ENCODE peak calls at places on chromosomes 16 and 17, in nine cellular contexts. A is T47D; P is C1 segment of cervical spinal cord; U is activated CD4-positive, alpha-beta memory T cell treated with anti-CD3 and anti-CD28 coated beads, Interleukin-2, amount 10 ng/mL, durations not matched to agents 7 days and 5 days; J is nucleus accumbens; Z is lung; N is GM19239; C is T follicular helper cell; M is A673. S is an unnamed sample.

GRCh38 chr17:19867094-19867653 is 562 bp downstream of the ULK2 start:
- DNase-seq in N (peak), A (peak), Z (no peak), J (peak), P (peak), C (peak), M (peak), U (peak), S (peak)

GRCh38 chr16:3413730-3414379 is 12.8 kb downstream of the ZNF174 start:
- DNase-seq in J (no peak), P (no peak), Z (no peak), M (no peak), C (no peak), N (no peak), U (no peak), A (no peak), S (no peak)

GRCh38 chr16:383326-384020 is 1.7 kb upstream of the PGAP6 start:
- DNase-seq in A (peak), J (no peak), U (peak), C (peak), M (no peak), N (no peak), Z (no peak), P (no peak), S (no peak)

GRCh38 chr17:82249896-82250581 is 21.2 kb downstream of the SLC16A3 start:
- DNase-seq in P (no peak), J (no peak), N (no peak), M (no peak), C (no peak), U (no peak), A (no peak), Z (no peak), S (no peak)

GRCh38 chr16:14181371-14182050 is 110.4 kb downstream of the MRTFB start:
- DNase-seq in N (no peak), P (no peak), J (no peak), C (no peak), A (no peak), U (no peak), M (peak), Z (no peak), S (no peak)

GRCh38 chr17:596763-597644 is 117.6 kb downstream of the VPS53 start:
- DNase-seq in A (peak), M (peak), N (no peak), Z (no peak), P (no peak), C (no peak), J (no peak), U (no peak), S (no peak)

GRCh38 chr17:48576479-48577309 is 1.5 kb downstream of the HOXB4 start:
- DNase-seq in U (no peak), P (no peak), A (peak), N (no peak), J (no peak), C (no peak), M (peak), Z (no peak), S (no peak)

GRCh38 chr16:11342021-11342855 is 3.0 kb upstream of the RMI2 start:
- DNase-seq in A (no peak), P (no peak), Z (no peak), J (no peak), M (no peak), N (no peak), U (no peak), C (no peak), S (no peak)

GRCh38 chr17:38460716-38461650 is 32.7 kb downstream of the ARHGAP23 start:
- DNase-seq in C (no peak), N (no peak), U (no peak), M (no peak), P (no peak), J (no peak), A (no peak), Z (no peak), S (no peak)

GRCh38 chr16:30602595-30603277 is 7.5 kb downstream of the ZNF689 start:
- DNase-seq in P (no peak), C (no peak), M (peak), J (no peak), N (no peak), U (no peak), A (no peak), Z (no peak), S (no peak)

GRCh38 chr16:79972053-79972704 is 371.6 kb upstream of the MAF start:
- DNase-seq in J (no peak), M (no peak), A (no peak), U (no peak), P (no peak), C (no peak), N (no peak), Z (no peak), S (no peak)

GRCh38 chr16:24635900-24636610 is 93.4 kb upstream of the TNRC6A start:
- DNase-seq in A (peak), U (no peak), P (no peak), Z (peak), J (no peak), C (no peak), M (peak), N (no peak), S (no peak)

GRCh38 chr16:84922351-84923135 is 88.8 kb downstream of the ZDHHC7 start:
- DNase-seq in C (no peak), N (no peak), P (peak), M (no peak), U (no peak), A (no peak), J (peak), Z (peak), S (peak)

GRCh38 chr17:7336240-7337175 is at the start of gene ACAP1:
- DNase-seq in Z (no peak), P (no peak), M (no peak), N (peak), U (peak), A (no peak), C (peak), J (no peak), S (no peak)

GRCh38 chr17:2414665-2415064 is 13.8 kb upstream of the MNT start:
- DNase-seq in P (no peak), U (no peak), Z (no peak), J (no peak), C (no peak), N (no peak), M (no peak), A (no peak), S (no peak)

GRCh38 chr16:82011199-82011641 is at the start of gene SDR42E1:
- DNase-seq in P (no peak), M (no peak), U (peak), Z (peak), J (no peak), A (no peak), C (peak), N (peak), S (no peak)

GRCh38 chr17:34369196-34369500 is 6.1 kb upstream of the CCL1 start:
- DNase-seq in N (no peak), C (no peak), Z (no peak), J (no peak), U (no peak), A (no peak), P (no peak), M (no peak), S (no peak)

GRCh38 chr16:74448990-74449389 is 27.7 kb upstream of the CLEC18B start:
- DNase-seq in U (no peak), M (peak), N (no peak), Z (peak), A (no peak), P (no peak), C (no peak), J (no peak), S (no peak)

GRCh38 chr16:16062023-16062932 is 112.9 kb downstream of the ABCC1 start:
- DNase-seq in N (peak), M (no peak), P (no peak), U (peak), Z (no peak), C (no peak), J (no peak), A (no peak), S (no peak)

GRCh38 chr16:84825896-84826557 is 6.2 kb downstream of the CRISPLD2 start:
- DNase-seq in M (no peak), U (no peak), A (no peak), J (no peak), Z (no peak), P (no peak), C (no peak), N (no peak), S (no peak)

GRCh38 chr16:85491798-85492616 is 121.1 kb upstream of the GSE1 start:
- DNase-seq in C (no peak), M (no peak), U (no peak), N (no peak), Z (peak), J (no peak), P (no peak), A (peak), S (peak)

GRCh38 chr16:65071371-65072311 is 50.2 kb downstream of the CDH11 start:
- DNase-seq in N (no peak), C (no peak), J (peak), Z (no peak), U (no peak), M (no peak), A (peak), P (peak), S (peak)

GRCh38 chr17:622356-622755 is 92.3 kb downstream of the VPS53 start:
- DNase-seq in C (no peak), J (no peak), U (no peak), Z (no peak), A (peak), P (no peak), M (peak), N (no peak), S (no peak)